ENCODE peak calls at places on chromosomes 3 and 15, in nine cellular contexts. One of them, this sample, is unnamed.

GRCh38 chr15:52858388-52859176 is 68.4 kb upstream of the ONECUT1 start:
- DNase-seq in transverse colon: no peak
- DNase-seq in fibroblast of mammary gland: no peak
- DNase-seq in HL-60: no peak
- DNase-seq in AG10803: no peak
- DNase-seq in endodermal cell: peak
- DNase-seq in mammary epithelial cell: no peak
- DNase-seq in breast epithelium: no peak
- DNase-seq in sigmoid colon: no peak
- DNase-seq in this sample: no peak

GRCh38 chr3:43190682-43191081 is 84.8 kb upstream of the POMGNT2 start:
- DNase-seq in HL-60: no peak
- DNase-seq in fibroblast of mammary gland: peak
- DNase-seq in AG10803: peak
- DNase-seq in sigmoid colon: no peak
- DNase-seq in breast epithelium: no peak
- DNase-seq in transverse colon: no peak
- DNase-seq in endodermal cell: no peak
- DNase-seq in mammary epithelial cell: no peak
- DNase-seq in this sample: peak

GRCh38 chr3:67656614-67657013 is 2.2 kb upstream of the SUCLG2 start:
- DNase-seq in HL-60: no peak
- DNase-seq in transverse colon: no peak
- DNase-seq in mammary epithelial cell: no peak
- DNase-seq in breast epithelium: no peak
- DNase-seq in endodermal cell: no peak
- DNase-seq in sigmoid colon: no peak
- DNase-seq in AG10803: no peak
- DNase-seq in fibroblast of mammary gland: no peak
- DNase-seq in this sample: no peak

GRCh38 chr15:85615930-85616329 is 178.8 kb downstream of the KLHL25 start:
- DNase-seq in fibroblast of mammary gland: peak
- DNase-seq in endodermal cell: peak
- DNase-seq in mammary epithelial cell: peak
- DNase-seq in breast epithelium: no peak
- DNase-seq in HL-60: no peak
- DNase-seq in AG10803: peak
- DNase-seq in sigmoid colon: no peak
- DNase-seq in transverse colon: no peak
- DNase-seq in this sample: peak

GRCh38 chr3:50620420-50620819 is 3.5 kb downstream of the MAPKAPK3 start:
- DNase-seq in sigmoid colon: no peak
- DNase-seq in mammary epithelial cell: no peak
- DNase-seq in fibroblast of mammary gland: no peak
- DNase-seq in transverse colon: no peak
- DNase-seq in breast epithelium: no peak
- DNase-seq in HL-60: peak
- DNase-seq in endodermal cell: no peak
- DNase-seq in AG10803: no peak
- DNase-seq in this sample: no peak

GRCh38 chr15:62067448-62068044 is 769 bp downstream of the C2CD4A start:
- DNase-seq in fibroblast of mammary gland: no peak
- DNase-seq in mammary epithelial cell: peak
- DNase-seq in sigmoid colon: peak
- DNase-seq in AG10803: peak
- DNase-seq in HL-60: no peak
- DNase-seq in breast epithelium: no peak
- DNase-seq in transverse colon: peak
- DNase-seq in endodermal cell: peak
- DNase-seq in this sample: no peak

GRCh38 chr3:10780922-10781321 is 35.1 kb upstream of the SLC6A11 start:
- DNase-seq in fibroblast of mammary gland: no peak
- DNase-seq in AG10803: no peak
- DNase-seq in HL-60: no peak
- DNase-seq in breast epithelium: no peak
- DNase-seq in mammary epithelial cell: no peak
- DNase-seq in sigmoid colon: no peak
- DNase-seq in endodermal cell: peak
- DNase-seq in transverse colon: no peak
- DNase-seq in this sample: no peak

GRCh38 chr3:38627956-38628355 is 21.5 kb downstream of the SCN5A start:
- DNase-seq in fibroblast of mammary gland: no peak
- DNase-seq in mammary epithelial cell: no peak
- DNase-seq in endodermal cell: peak
- DNase-seq in HL-60: no peak
- DNase-seq in transverse colon: no peak
- DNase-seq in AG10803: no peak
- DNase-seq in breast epithelium: no peak
- DNase-seq in sigmoid colon: no peak
- DNase-seq in this sample: no peak

GRCh38 chr3:13414040-13414729 is 5.9 kb downstream of the NUP210 start:
- DNase-seq in HL-60: peak
- DNase-seq in fibroblast of mammary gland: no peak
- DNase-seq in breast epithelium: no peak
- DNase-seq in transverse colon: peak
- DNase-seq in endodermal cell: no peak
- DNase-seq in AG10803: no peak
- DNase-seq in mammary epithelial cell: no peak
- DNase-seq in sigmoid colon: no peak
- DNase-seq in this sample: no peak
- H3K4me3 ChIP-seq in HL-60: peak
- H3K4me3 ChIP-seq in fibroblast of mammary gland: no peak
- H3K4me3 ChIP-seq in breast epithelium: no peak
- H3K4me3 ChIP-seq in transverse colon: no peak
- H3K4me3 ChIP-seq in endodermal cell: no peak
- H3K4me3 ChIP-seq in AG10803: no peak
- H3K4me3 ChIP-seq in mammary epithelial cell: no peak
- H3K4me3 ChIP-seq in sigmoid colon: no peak
- H3K4me3 ChIP-seq in this sample: no peak

DNA sequence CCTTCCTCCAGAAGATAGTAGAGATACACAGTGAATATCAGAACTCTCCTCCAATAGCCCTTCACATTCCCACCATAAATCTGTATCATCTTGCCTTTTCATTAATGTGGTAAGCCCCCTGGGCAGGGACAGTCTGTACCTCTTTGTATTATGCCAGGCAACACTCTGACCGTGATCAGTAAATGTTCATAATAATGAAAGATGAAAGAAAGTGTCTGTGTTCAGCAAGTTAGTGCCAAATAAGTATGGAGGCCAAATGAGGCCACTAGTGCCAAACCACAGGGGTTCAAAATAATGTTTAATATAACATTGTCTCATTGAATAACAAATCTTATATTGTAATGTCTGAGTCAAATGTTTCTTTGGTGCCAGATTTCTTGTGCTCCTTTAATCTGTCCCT is 104.3 kb downstream of the CMSS1 start:
- DNase-seq in endodermal cell: no peak
- DNase-seq in sigmoid colon: no peak
- DNase-seq in breast epithelium: no peak
- DNase-seq in transverse colon: no peak
- DNase-seq in mammary epithelial cell: no peak
- DNase-seq in AG10803: no peak
- DNase-seq in HL-60: no peak
- DNase-seq in fibroblast of mammary gland: peak
- DNase-seq in this sample: no peak
- TF ChIP-seq CTCF in endodermal cell: no peak
- TF ChIP-seq CTCF in sigmoid colon: no peak
- TF ChIP-seq CTCF in breast epithelium: no peak
- TF ChIP-seq CTCF in transverse colon: no peak
- TF ChIP-seq CTCF in mammary epithelial cell: no peak
- TF ChIP-seq CTCF in AG10803: no peak
- TF ChIP-seq CTCF in HL-60: no peak
- TF ChIP-seq CTCF in fibroblast of mammary gland: no peak
- TF ChIP-seq CTCF in this sample: no peak

GRCh38 chr15:78508272-78508671 is 895 bp downstream of the HYKK start:
- DNase-seq in sigmoid colon: no peak
- DNase-seq in fibroblast of mammary gland: no peak
- DNase-seq in AG10803: no peak
- DNase-seq in HL-60: no peak
- DNase-seq in mammary epithelial cell: peak
- DNase-seq in endodermal cell: no peak
- DNase-seq in transverse colon: no peak
- DNase-seq in breast epithelium: no peak
- DNase-seq in this sample: no peak
- H3K4me3 ChIP-seq in sigmoid colon: peak
- H3K4me3 ChIP-seq in fibroblast of mammary gland: peak
- H3K4me3 ChIP-seq in AG10803: no peak
- H3K4me3 ChIP-seq in HL-60: no peak
- H3K4me3 ChIP-seq in mammary epithelial cell: peak
- H3K4me3 ChIP-seq in endodermal cell: peak
- H3K4me3 ChIP-seq in transverse colon: peak
- H3K4me3 ChIP-seq in breast epithelium: peak
- H3K4me3 ChIP-seq in this sample: peak

GRCh38 chr3:157573281-157573680 is 70.1 kb upstream of the VEPH1 start:
- DNase-seq in transverse colon: no peak
- DNase-seq in sigmoid colon: no peak
- DNase-seq in mammary epithelial cell: no peak
- DNase-seq in fibroblast of mammary gland: no peak
- DNase-seq in endodermal cell: no peak
- DNase-seq in breast epithelium: no peak
- DNase-seq in HL-60: no peak
- DNase-seq in AG10803: peak
- DNase-seq in this sample: peak

GRCh38 chr3:157573780-157574378 is 70.7 kb upstream of the VEPH1 start:
- DNase-seq in breast epithelium: no peak
- DNase-seq in transverse colon: no peak
- DNase-seq in fibroblast of mammary gland: no peak
- DNase-seq in sigmoid colon: no peak
- DNase-seq in HL-60: no peak
- DNase-seq in mammary epithelial cell: no peak
- DNase-seq in AG10803: no peak
- DNase-seq in endodermal cell: no peak
- DNase-seq in this sample: peak

GRCh38 chr3:157574580-157574979 is 71.4 kb upstream of the VEPH1 start:
- DNase-seq in transverse colon: no peak
- DNase-seq in HL-60: no peak
- DNase-seq in breast epithelium: no peak
- DNase-seq in sigmoid colon: no peak
- DNase-seq in endodermal cell: no peak
- DNase-seq in mammary epithelial cell: no peak
- DNase-seq in AG10803: no peak
- DNase-seq in fibroblast of mammary gland: no peak
- DNase-seq in this sample: no peak

GRCh38 chr3:157572559-157573270 is 69.5 kb upstream of the VEPH1 start:
- DNase-seq in breast epithelium: no peak
- DNase-seq in fibroblast of mammary gland: peak
- DNase-seq in transverse colon: peak
- DNase-seq in HL-60: peak
- DNase-seq in mammary epithelial cell: peak
- DNase-seq in endodermal cell: peak
- DNase-seq in AG10803: peak
- DNase-seq in sigmoid colon: no peak
- DNase-seq in this sample: peak
- TF ChIP-seq CTCF in breast epithelium: peak
- TF ChIP-seq CTCF in fibroblast of mammary gland: peak
- TF ChIP-seq CTCF in transverse colon: peak
- TF ChIP-seq CTCF in HL-60: peak
- TF ChIP-seq CTCF in mammary epithelial cell: peak
- TF ChIP-seq CTCF in endodermal cell: peak
- TF ChIP-seq CTCF in AG10803: peak
- TF ChIP-seq CTCF in sigmoid colon: peak
- TF ChIP-seq CTCF in this sample: peak

DNA sequence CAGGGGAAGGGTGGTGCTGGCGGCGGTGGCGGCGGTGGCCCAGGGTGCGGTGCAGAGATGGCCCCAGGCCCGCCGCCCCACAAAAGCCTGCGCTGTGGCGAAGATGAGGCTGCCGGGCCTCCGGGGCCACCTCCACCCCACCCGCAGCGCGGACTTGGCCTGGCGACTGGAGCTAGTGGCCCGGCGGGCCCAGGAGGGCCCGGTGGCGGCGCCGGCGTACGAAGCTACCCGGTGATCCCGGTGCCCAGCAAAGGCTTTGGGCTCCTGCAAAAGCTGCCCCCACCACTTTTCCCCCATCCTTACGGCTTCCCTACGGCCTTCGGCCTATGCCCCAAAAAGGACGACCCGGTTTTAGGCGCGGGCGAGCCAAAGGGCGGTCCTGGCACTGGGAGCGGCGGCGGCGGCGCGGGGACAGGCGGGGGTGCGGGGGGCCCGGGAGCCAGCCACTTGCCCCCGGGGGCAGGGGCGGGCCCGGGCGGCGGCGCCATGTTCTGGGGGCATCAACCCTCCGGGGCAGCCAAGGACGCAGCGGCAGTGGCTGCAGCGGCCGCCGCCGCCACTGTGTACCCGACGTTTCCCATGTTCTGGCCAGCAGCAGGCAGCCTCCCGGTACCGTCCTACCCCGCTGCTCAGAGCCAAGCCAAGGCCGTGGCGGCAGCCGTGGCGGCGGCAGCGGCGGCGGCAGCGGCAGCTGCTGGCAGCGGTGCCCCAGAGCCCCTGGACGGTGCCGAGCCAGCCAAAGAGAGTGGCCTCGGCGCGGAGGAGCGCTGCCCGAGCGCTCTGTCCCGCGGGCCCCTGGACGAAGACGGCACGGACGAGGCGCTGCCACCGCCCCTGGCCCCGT is 1.6 kb downstream of the SKOR1 start:
- DNase-seq in sigmoid colon: no peak
- DNase-seq in HL-60: no peak
- DNase-seq in AG10803: no peak
- DNase-seq in breast epithelium: no peak
- DNase-seq in endodermal cell: peak
- DNase-seq in fibroblast of mammary gland: no peak
- DNase-seq in transverse colon: no peak
- DNase-seq in mammary epithelial cell: no peak
- DNase-seq in this sample: no peak
- H3K4me3 ChIP-seq in sigmoid colon: no peak
- H3K4me3 ChIP-seq in HL-60: no peak
- H3K4me3 ChIP-seq in AG10803: no peak
- H3K4me3 ChIP-seq in breast epithelium: no peak
- H3K4me3 ChIP-seq in endodermal cell: no peak
- H3K4me3 ChIP-seq in fibroblast of mammary gland: no peak
- H3K4me3 ChIP-seq in transverse colon: peak
- H3K4me3 ChIP-seq in mammary epithelial cell: no peak
- H3K4me3 ChIP-seq in this sample: no peak

GRCh38 chr3:188370081-188370830 is 216.3 kb downstream of the LPP start:
- DNase-seq in mammary epithelial cell: peak
- DNase-seq in endodermal cell: no peak
- DNase-seq in HL-60: no peak
- DNase-seq in fibroblast of mammary gland: no peak
- DNase-seq in transverse colon: no peak
- DNase-seq in sigmoid colon: no peak
- DNase-seq in AG10803: no peak
- DNase-seq in breast epithelium: no peak
- DNase-seq in this sample: no peak
- TF ChIP-seq CTCF in mammary epithelial cell: peak
- TF ChIP-seq CTCF in endodermal cell: no peak
- TF ChIP-seq CTCF in HL-60: no peak
- TF ChIP-seq CTCF in fibroblast of mammary gland: no peak
- TF ChIP-seq CTCF in transverse colon: no peak
- TF ChIP-seq CTCF in sigmoid colon: no peak
- TF ChIP-seq CTCF in AG10803: no peak
- TF ChIP-seq CTCF in breast epithelium: no peak
- TF ChIP-seq CTCF in this sample: no peak